ENCODE peak calls at places on chromosome 7, in seven cellular contexts. One of them, this sample, is unnamed.
A peak's percentile ranks its signal among the peaks of the same experiment; 100 is the strongest.

GRCh38 chr7:150976529-150977381 is 1.4 kb downstream of the KCNH2 start:
- DNase-seq in GM12878: no peak
- DNase-seq in H54: no peak
- DNase-seq in A549: no peak
- DNase-seq in uterus: peak; percentile 52
- DNase-seq in Peyer's patch: no peak
- DNase-seq in body of pancreas: no peak
- DNase-seq in this sample: no peak

GRCh38 chr7:43152696-43153095 is 40.2 kb downstream of the HECW1 start:
- DNase-seq in GM12878: no peak
- DNase-seq in H54: no peak
- DNase-seq in A549: no peak
- DNase-seq in uterus: no peak
- DNase-seq in Peyer's patch: no peak
- DNase-seq in body of pancreas: no peak
- DNase-seq in this sample: no peak

GRCh38 chr7:19665399-19666008 is 43.3 kb downstream of the POLR1F start:
- DNase-seq in GM12878: no peak
- DNase-seq in H54: no peak
- DNase-seq in A549: peak; percentile 28
- DNase-seq in uterus: no peak
- DNase-seq in Peyer's patch: no peak
- DNase-seq in body of pancreas: no peak
- DNase-seq in this sample: no peak

GRCh38 chr7:148698397-148699023 is at the start of gene CUL1:
- DNase-seq in GM12878: no peak
- DNase-seq in H54: peak; percentile 64
- DNase-seq in A549: peak; percentile 39
- DNase-seq in uterus: peak; percentile 82
- DNase-seq in Peyer's patch: peak; percentile 79
- DNase-seq in body of pancreas: peak; percentile 90
- DNase-seq in this sample: peak; percentile 85

GRCh38 chr7:80182630-80183276 is 48.1 kb downstream of the GNAI1 start:
- DNase-seq in GM12878: no peak
- DNase-seq in H54: no peak
- DNase-seq in A549: no peak
- DNase-seq in uterus: no peak
- DNase-seq in Peyer's patch: no peak
- DNase-seq in body of pancreas: no peak
- DNase-seq in this sample: no peak

GRCh38 chr7:19294629-19295028 is 149.4 kb upstream of the FERD3L start:
- DNase-seq in GM12878: no peak
- DNase-seq in H54: no peak
- DNase-seq in A549: no peak
- DNase-seq in uterus: no peak
- DNase-seq in Peyer's patch: no peak
- DNase-seq in body of pancreas: no peak
- DNase-seq in this sample: no peak

GRCh38 chr7:157411580-157411979 is 74.8 kb downstream of the DNAJB6 start:
- DNase-seq in GM12878: no peak
- DNase-seq in H54: peak; percentile 89
- DNase-seq in A549: no peak
- DNase-seq in uterus: no peak
- DNase-seq in Peyer's patch: peak; percentile 46
- DNase-seq in body of pancreas: no peak
- DNase-seq in this sample: no peak

GRCh38 chr7:142685877-142686508 is 63.3 kb upstream of the PRSS1 start:
- DNase-seq in GM12878: no peak
- DNase-seq in H54: no peak
- DNase-seq in A549: no peak
- DNase-seq in uterus: no peak
- DNase-seq in Peyer's patch: no peak
- DNase-seq in body of pancreas: no peak
- DNase-seq in this sample: no peak

GRCh38 chr7:91005024-91005423 is 259.2 kb upstream of the FZD1 start:
- DNase-seq in GM12878: no peak
- DNase-seq in H54: no peak
- DNase-seq in A549: no peak
- DNase-seq in uterus: no peak
- DNase-seq in Peyer's patch: no peak
- DNase-seq in body of pancreas: no peak
- DNase-seq in this sample: no peak

GRCh38 chr7:24313777-24314176 is 29.8 kb downstream of the NPY start:
- DNase-seq in GM12878: no peak
- DNase-seq in H54: no peak
- DNase-seq in A549: no peak
- DNase-seq in uterus: no peak
- DNase-seq in Peyer's patch: no peak
- DNase-seq in body of pancreas: no peak
- DNase-seq in this sample: no peak

GRCh38 chr7:110130669-110131068 is 960.3 kb upstream of the LRRN3 start:
- DNase-seq in GM12878: no peak
- DNase-seq in H54: no peak
- DNase-seq in A549: no peak
- DNase-seq in uterus: no peak
- DNase-seq in Peyer's patch: no peak
- DNase-seq in body of pancreas: no peak
- DNase-seq in this sample: no peak

GRCh38 chr7:82443801-82444219 is 233 bp upstream of the CACNA2D1 start:
- DNase-seq in GM12878: no peak
- DNase-seq in H54: no peak
- DNase-seq in A549: peak; percentile 84
- DNase-seq in uterus: peak; percentile 87
- DNase-seq in Peyer's patch: peak; percentile 19
- DNase-seq in body of pancreas: peak; percentile 56
- DNase-seq in this sample: peak; percentile 94

GRCh38 chr7:130925136-130925794 is 191.3 kb upstream of the KLF14 start:
- DNase-seq in GM12878: no peak
- DNase-seq in H54: no peak
- DNase-seq in A549: no peak
- DNase-seq in uterus: no peak
- DNase-seq in Peyer's patch: peak; percentile 15
- DNase-seq in body of pancreas: no peak
- DNase-seq in this sample: no peak

GRCh38 chr7:142883571-142884284 is 1.8 kb downstream of the TRPV6 start:
- DNase-seq in GM12878: no peak
- DNase-seq in H54: no peak
- DNase-seq in A549: no peak
- DNase-seq in uterus: no peak
- DNase-seq in Peyer's patch: no peak
- DNase-seq in body of pancreas: no peak
- DNase-seq in this sample: no peak

DNA sequence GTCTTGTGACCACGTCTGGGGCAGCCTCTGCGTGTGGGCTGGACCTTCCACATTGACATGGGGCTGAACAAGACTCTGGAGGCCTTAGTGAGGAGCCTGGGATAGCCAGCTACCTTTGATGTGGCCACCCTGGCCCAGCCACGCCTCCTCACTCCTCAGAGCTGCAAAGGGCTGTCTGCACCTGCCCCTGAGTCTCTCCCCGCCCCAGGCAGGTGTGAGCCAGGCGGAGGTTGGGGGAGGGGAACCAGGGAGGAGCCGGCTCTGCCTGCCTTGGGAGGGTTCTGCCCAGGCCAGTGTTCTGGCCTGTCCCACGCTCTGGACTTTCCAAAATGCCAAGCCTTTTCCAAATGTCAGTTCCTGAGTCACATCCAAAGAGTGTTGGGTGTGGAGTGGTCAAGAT is 72.2 kb downstream of the GTF2IRD1 start:
- DNase-seq in GM12878: no peak
- DNase-seq in H54: no peak
- DNase-seq in A549: no peak
- DNase-seq in uterus: no peak
- DNase-seq in Peyer's patch: no peak
- DNase-seq in body of pancreas: peak; percentile 88
- DNase-seq in this sample: peak; percentile 22
- TF ChIP-seq POLR2A in GM12878: no peak
- TF ChIP-seq POLR2A in H54: no peak
- TF ChIP-seq POLR2A in A549: no peak
- TF ChIP-seq POLR2A in uterus: no peak
- TF ChIP-seq POLR2A in Peyer's patch: no peak
- TF ChIP-seq POLR2A in body of pancreas: no peak
- TF ChIP-seq POLR2A in this sample: no peak

DNA sequence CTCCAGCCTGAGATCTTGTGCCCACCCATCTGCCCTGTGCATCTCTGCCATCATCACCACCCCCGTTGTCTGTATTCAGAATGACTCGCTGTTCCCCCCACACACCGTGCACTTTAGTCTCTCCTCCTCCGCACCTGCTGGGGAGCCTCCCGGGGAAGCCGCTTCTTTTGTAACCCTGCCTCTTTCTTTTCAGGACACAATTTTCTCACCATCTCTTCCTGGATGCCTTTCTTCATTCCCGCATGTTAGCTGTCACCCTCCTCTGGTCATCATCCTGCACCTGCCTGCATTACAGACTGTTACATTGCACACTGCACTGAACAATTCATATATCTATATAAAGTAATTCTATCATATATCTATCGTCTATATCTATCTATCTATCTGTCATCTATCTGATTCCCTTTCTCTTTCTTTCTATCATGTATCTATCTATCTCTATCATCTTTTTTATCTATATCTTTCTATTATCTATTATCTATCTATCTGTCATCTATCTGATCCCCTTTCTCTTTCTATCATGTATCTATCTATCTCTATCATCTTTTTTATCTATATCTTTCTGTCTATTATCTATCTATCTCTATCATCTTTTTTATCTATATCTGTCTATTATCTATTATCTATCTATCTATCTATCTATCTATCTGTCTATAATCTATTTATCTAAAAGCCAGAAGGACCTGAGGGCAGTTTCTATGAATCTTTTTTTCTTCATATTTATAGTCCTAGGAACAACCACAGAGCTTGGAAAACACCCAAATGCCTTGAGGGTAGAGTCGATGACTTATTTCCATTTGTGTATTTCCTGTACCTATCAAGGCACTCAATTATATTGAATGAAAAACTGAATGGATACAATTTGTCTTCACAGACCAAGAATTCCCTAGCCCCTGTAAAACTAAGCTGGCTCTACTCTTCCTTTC is 642.5 kb downstream of the ACTR3B start:
- DNase-seq in GM12878: no peak
- DNase-seq in H54: no peak
- DNase-seq in A549: no peak
- DNase-seq in uterus: no peak
- DNase-seq in Peyer's patch: no peak
- DNase-seq in body of pancreas: no peak
- DNase-seq in this sample: no peak
- TF ChIP-seq POLR2A in GM12878: no peak
- TF ChIP-seq POLR2A in H54: no peak
- TF ChIP-seq POLR2A in A549: no peak
- TF ChIP-seq POLR2A in uterus: no peak
- TF ChIP-seq POLR2A in Peyer's patch: no peak
- TF ChIP-seq POLR2A in body of pancreas: no peak
- TF ChIP-seq POLR2A in this sample: no peak

GRCh38 chr7:105876091-105876963 is at the start of gene ATXN7L1:
- DNase-seq in GM12878: no peak
- DNase-seq in H54: peak; percentile 86
- DNase-seq in A549: peak; percentile 87
- DNase-seq in uterus: peak; percentile 96
- DNase-seq in Peyer's patch: peak; percentile 85
- DNase-seq in body of pancreas: peak; percentile 96
- DNase-seq in this sample: peak; percentile 98
- TF ChIP-seq POLR2A in GM12878: peak; percentile 25
- TF ChIP-seq POLR2A in H54: peak; percentile 78
- TF ChIP-seq POLR2A in A549: peak; percentile 86
- TF ChIP-seq POLR2A in uterus: peak; percentile 68
- TF ChIP-seq POLR2A in Peyer's patch: peak; percentile 76
- TF ChIP-seq POLR2A in body of pancreas: peak; percentile 51
- TF ChIP-seq POLR2A in this sample: no peak

DNA sequence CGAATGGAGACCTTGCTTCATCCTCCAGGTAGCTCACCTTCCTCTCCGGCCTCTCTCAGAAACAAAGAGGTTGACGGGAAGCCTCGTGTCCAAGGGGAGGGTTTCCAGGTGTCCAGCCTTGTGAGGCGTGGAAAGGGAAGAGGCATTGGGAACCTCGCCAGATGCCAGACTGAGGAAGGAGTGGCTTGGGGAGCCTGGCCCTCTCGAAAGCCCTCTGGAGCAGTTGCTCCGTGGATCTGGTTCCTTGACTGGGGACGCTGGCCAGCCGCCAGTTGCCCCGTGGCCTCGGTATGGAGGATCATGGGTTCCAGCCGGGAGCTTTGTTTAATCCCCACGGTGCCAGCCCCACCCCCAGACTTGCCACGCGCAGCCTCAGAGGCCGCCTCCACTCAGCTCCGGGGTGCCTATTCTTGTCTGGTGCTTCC is 30.3 kb upstream of the SUN1 start:
- DNase-seq in GM12878: no peak
- DNase-seq in H54: no peak
- DNase-seq in A549: no peak
- DNase-seq in uterus: peak; percentile 70
- DNase-seq in Peyer's patch: no peak
- DNase-seq in body of pancreas: peak; percentile 79
- DNase-seq in this sample: no peak
- TF ChIP-seq POLR2A in GM12878: no peak
- TF ChIP-seq POLR2A in H54: no peak
- TF ChIP-seq POLR2A in A549: no peak
- TF ChIP-seq POLR2A in uterus: peak; percentile 14
- TF ChIP-seq POLR2A in Peyer's patch: no peak
- TF ChIP-seq POLR2A in body of pancreas: no peak
- TF ChIP-seq POLR2A in this sample: no peak

DNA sequence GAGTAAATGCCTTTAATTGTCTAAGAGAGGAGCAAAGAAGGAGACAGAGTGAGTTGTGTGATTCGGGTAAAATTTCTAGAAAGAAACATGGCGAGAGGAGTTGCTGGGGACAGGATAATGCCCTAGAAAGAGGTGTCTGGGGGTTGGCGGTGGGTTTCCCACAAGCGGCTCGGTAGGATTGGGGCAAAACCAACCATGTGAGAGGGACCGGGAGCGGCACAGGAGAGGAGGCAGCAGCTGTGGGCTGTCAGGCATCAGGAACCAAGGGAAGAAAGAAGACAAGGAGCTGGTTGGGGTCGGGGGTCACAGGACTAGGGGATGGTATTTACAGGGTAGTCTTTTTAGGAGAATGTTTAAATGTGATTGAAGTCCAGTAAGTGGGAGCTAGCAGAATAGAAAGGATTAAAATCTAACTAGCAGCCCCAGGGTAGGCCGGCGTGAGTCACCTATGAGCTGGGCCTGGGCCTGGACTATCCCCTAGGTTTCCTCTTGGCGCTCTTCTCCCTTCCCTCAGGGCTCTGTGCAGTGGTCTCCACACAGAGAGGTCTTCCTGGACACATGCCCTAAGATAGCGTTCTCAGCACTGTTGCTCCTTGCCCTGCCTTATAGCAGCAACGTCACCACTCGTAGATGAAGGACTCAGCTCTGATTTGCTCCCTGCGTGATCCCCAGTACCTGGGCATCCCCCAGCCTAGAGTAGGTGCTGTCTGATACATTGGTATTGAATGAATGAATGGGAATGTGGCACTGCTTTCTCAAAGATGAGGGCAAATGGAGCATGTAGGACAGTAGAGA is 32.6 kb downstream of the IKZF1 start:
- DNase-seq in GM12878: no peak
- DNase-seq in H54: no peak
- DNase-seq in A549: no peak
- DNase-seq in uterus: no peak
- DNase-seq in Peyer's patch: no peak
- DNase-seq in body of pancreas: no peak
- DNase-seq in this sample: no peak
- TF ChIP-seq POLR2A in GM12878: no peak
- TF ChIP-seq POLR2A in H54: no peak
- TF ChIP-seq POLR2A in A549: no peak
- TF ChIP-seq POLR2A in uterus: no peak
- TF ChIP-seq POLR2A in Peyer's patch: no peak
- TF ChIP-seq POLR2A in body of pancreas: no peak
- TF ChIP-seq POLR2A in this sample: no peak

This sample was measured in lower leg skin.